ENCODE peak calls at places on chromosome 19, in seven cellular contexts. One of them, this sample, is unnamed.
A peak's percentile ranks its signal among the peaks of the same experiment; 100 is the strongest.

GRCh38 chr19:29795882-29796523 is 15.8 kb upstream of the CCNE1 start:
- DNase-seq in HFF-Myc: no peak
- DNase-seq in ascending aorta: no peak
- DNase-seq in osteoblast: no peak
- DNase-seq in A673: no peak
- DNase-seq in brain microvascular endothelial cell: no peak
- DNase-seq in RWPE1: no peak
- DNase-seq in this sample: no peak

GRCh38 chr19:311813-312261 is 20.6 kb upstream of the PLPP2 start:
- DNase-seq in HFF-Myc: no peak
- DNase-seq in ascending aorta: no peak
- DNase-seq in osteoblast: no peak
- DNase-seq in A673: no peak
- DNase-seq in brain microvascular endothelial cell: no peak
- DNase-seq in RWPE1: no peak
- DNase-seq in this sample: no peak

GRCh38 chr19:45323671-45324081 is 1.0 kb upstream of the CKM start:
- DNase-seq in HFF-Myc: no peak
- DNase-seq in ascending aorta: no peak
- DNase-seq in osteoblast: peak; percentile 72
- DNase-seq in A673: no peak
- DNase-seq in brain microvascular endothelial cell: no peak
- DNase-seq in RWPE1: no peak
- DNase-seq in this sample: no peak

GRCh38 chr19:53772943-53773342 is 51.2 kb downstream of the NLRP12 start:
- DNase-seq in HFF-Myc: peak; percentile 30
- DNase-seq in ascending aorta: no peak
- DNase-seq in osteoblast: peak; percentile 77
- DNase-seq in A673: peak; percentile 69
- DNase-seq in brain microvascular endothelial cell: peak; percentile 70
- DNase-seq in RWPE1: peak; percentile 26
- DNase-seq in this sample: peak; percentile 15

GRCh38 chr19:43574424-43575155 is 737 bp downstream of the XRCC1 start:
- DNase-seq in HFF-Myc: no peak
- DNase-seq in ascending aorta: no peak
- DNase-seq in osteoblast: peak; percentile 60
- DNase-seq in A673: peak; percentile 33
- DNase-seq in brain microvascular endothelial cell: peak; percentile 22
- DNase-seq in RWPE1: no peak
- DNase-seq in this sample: no peak

GRCh38 chr19:16363133-16363851 is 38.7 kb downstream of the KLF2 start:
- DNase-seq in HFF-Myc: no peak
- DNase-seq in ascending aorta: no peak
- DNase-seq in osteoblast: peak; percentile 57
- DNase-seq in A673: no peak
- DNase-seq in brain microvascular endothelial cell: no peak
- DNase-seq in RWPE1: peak; percentile 64
- DNase-seq in this sample: no peak

GRCh38 chr19:27681972-27682371 is 1531.0 kb downstream of the UQCRFS1 start:
- DNase-seq in HFF-Myc: no peak
- DNase-seq in ascending aorta: no peak
- DNase-seq in osteoblast: no peak
- DNase-seq in A673: no peak
- DNase-seq in brain microvascular endothelial cell: no peak
- DNase-seq in RWPE1: no peak
- DNase-seq in this sample: no peak

GRCh38 chr19:18428837-18429674 is 8.9 kb downstream of the ISYNA1 start:
- DNase-seq in HFF-Myc: no peak
- DNase-seq in ascending aorta: no peak
- DNase-seq in osteoblast: peak; percentile 99
- DNase-seq in A673: peak; percentile 98
- DNase-seq in brain microvascular endothelial cell: peak; percentile 83
- DNase-seq in RWPE1: no peak
- DNase-seq in this sample: no peak

GRCh38 chr19:19384486-19384885 is 21.0 kb upstream of the GATAD2A start:
- DNase-seq in HFF-Myc: no peak
- DNase-seq in ascending aorta: no peak
- DNase-seq in osteoblast: no peak
- DNase-seq in A673: no peak
- DNase-seq in brain microvascular endothelial cell: no peak
- DNase-seq in RWPE1: no peak
- DNase-seq in this sample: no peak

GRCh38 chr19:4375620-4376228 is 24.6 kb downstream of the SH3GL1 start:
- DNase-seq in HFF-Myc: peak; percentile 56
- DNase-seq in ascending aorta: no peak
- DNase-seq in osteoblast: peak; percentile 93
- DNase-seq in A673: peak; percentile 95
- DNase-seq in brain microvascular endothelial cell: peak; percentile 59
- DNase-seq in RWPE1: no peak
- DNase-seq in this sample: no peak

GRCh38 chr19:54114340-54114826 is 1.1 kb downstream of the TFPT start:
- DNase-seq in HFF-Myc: no peak
- DNase-seq in ascending aorta: no peak
- DNase-seq in osteoblast: peak; percentile 94
- DNase-seq in A673: peak; percentile 61
- DNase-seq in brain microvascular endothelial cell: peak; percentile 36
- DNase-seq in RWPE1: no peak
- DNase-seq in this sample: no peak

GRCh38 chr19:409006-409514 is at the start of gene C2CD4C:
- DNase-seq in HFF-Myc: no peak
- DNase-seq in ascending aorta: no peak
- DNase-seq in osteoblast: peak; percentile 92
- DNase-seq in A673: peak; percentile 54
- DNase-seq in brain microvascular endothelial cell: no peak
- DNase-seq in RWPE1: no peak
- DNase-seq in this sample: no peak

GRCh38 chr19:53333466-53334449 is at the start of gene ZNF845:
- DNase-seq in HFF-Myc: peak; percentile 58
- DNase-seq in ascending aorta: peak; percentile 75
- DNase-seq in osteoblast: peak; percentile 94
- DNase-seq in A673: peak; percentile 92
- DNase-seq in brain microvascular endothelial cell: peak; percentile 92
- DNase-seq in RWPE1: peak; percentile 86
- DNase-seq in this sample: peak; percentile 67

GRCh38 chr19:38193445-38193844 is 30.6 kb downstream of the DPF1 start:
- DNase-seq in HFF-Myc: no peak
- DNase-seq in ascending aorta: no peak
- DNase-seq in osteoblast: peak; percentile 46
- DNase-seq in A673: no peak
- DNase-seq in brain microvascular endothelial cell: no peak
- DNase-seq in RWPE1: no peak
- DNase-seq in this sample: no peak

GRCh38 chr19:12731337-12731736 is 3.1 kb downstream of the TRIR start:
- DNase-seq in HFF-Myc: no peak
- DNase-seq in ascending aorta: no peak
- DNase-seq in osteoblast: no peak
- DNase-seq in A673: no peak
- DNase-seq in brain microvascular endothelial cell: no peak
- DNase-seq in RWPE1: no peak
- DNase-seq in this sample: no peak

GRCh38 chr19:29013325-29013724 is 199.6 kb downstream of the UQCRFS1 start:
- DNase-seq in HFF-Myc: no peak
- DNase-seq in ascending aorta: no peak
- DNase-seq in osteoblast: no peak
- DNase-seq in A673: no peak
- DNase-seq in brain microvascular endothelial cell: no peak
- DNase-seq in RWPE1: no peak
- DNase-seq in this sample: no peak

GRCh38 chr19:46746281-46746965 is at the start of gene STRN4:
- DNase-seq in HFF-Myc: no peak
- DNase-seq in ascending aorta: no peak
- DNase-seq in osteoblast: peak; percentile 99
- DNase-seq in A673: peak; percentile 84
- DNase-seq in brain microvascular endothelial cell: no peak
- DNase-seq in RWPE1: peak; percentile 90
- DNase-seq in this sample: no peak

GRCh38 chr19:29779921-29780320 is 31.9 kb upstream of the CCNE1 start:
- DNase-seq in HFF-Myc: no peak
- DNase-seq in ascending aorta: no peak
- DNase-seq in osteoblast: no peak
- DNase-seq in A673: no peak
- DNase-seq in brain microvascular endothelial cell: no peak
- DNase-seq in RWPE1: no peak
- DNase-seq in this sample: no peak

GRCh38 chr19:2214253-2214652 is 21.9 kb downstream of the PLEKHJ1 start:
- DNase-seq in HFF-Myc: no peak
- DNase-seq in ascending aorta: no peak
- DNase-seq in osteoblast: no peak
- DNase-seq in A673: no peak
- DNase-seq in brain microvascular endothelial cell: no peak
- DNase-seq in RWPE1: no peak
- DNase-seq in this sample: no peak
- TF ChIP-seq CTCF in HFF-Myc: no peak
- TF ChIP-seq CTCF in ascending aorta: no peak
- TF ChIP-seq CTCF in osteoblast: no peak
- TF ChIP-seq CTCF in A673: no peak
- TF ChIP-seq CTCF in brain microvascular endothelial cell: no peak
- TF ChIP-seq CTCF in RWPE1: no peak
- TF ChIP-seq CTCF in this sample: no peak

GRCh38 chr19:51195316-51195586 is 29.6 kb upstream of the CD33 start:
- DNase-seq in HFF-Myc: no peak
- DNase-seq in ascending aorta: no peak
- DNase-seq in osteoblast: no peak
- DNase-seq in A673: no peak
- DNase-seq in brain microvascular endothelial cell: no peak
- DNase-seq in RWPE1: no peak
- DNase-seq in this sample: no peak

GRCh38 chr19:51196181-51196580 is 28.7 kb upstream of the CD33 start:
- DNase-seq in HFF-Myc: no peak
- DNase-seq in ascending aorta: no peak
- DNase-seq in osteoblast: no peak
- DNase-seq in A673: no peak
- DNase-seq in brain microvascular endothelial cell: no peak
- DNase-seq in RWPE1: no peak
- DNase-seq in this sample: no peak

GRCh38 chr19:51192689-51193088 is 32.2 kb upstream of the CD33 start:
- DNase-seq in HFF-Myc: no peak
- DNase-seq in ascending aorta: no peak
- DNase-seq in osteoblast: no peak
- DNase-seq in A673: no peak
- DNase-seq in brain microvascular endothelial cell: no peak
- DNase-seq in RWPE1: no peak
- DNase-seq in this sample: no peak

GRCh38 chr19:51195616-51196015 is 29.3 kb upstream of the CD33 start:
- DNase-seq in HFF-Myc: no peak
- DNase-seq in ascending aorta: no peak
- DNase-seq in osteoblast: no peak
- DNase-seq in A673: no peak
- DNase-seq in brain microvascular endothelial cell: no peak
- DNase-seq in RWPE1: no peak
- DNase-seq in this sample: no peak

DNA sequence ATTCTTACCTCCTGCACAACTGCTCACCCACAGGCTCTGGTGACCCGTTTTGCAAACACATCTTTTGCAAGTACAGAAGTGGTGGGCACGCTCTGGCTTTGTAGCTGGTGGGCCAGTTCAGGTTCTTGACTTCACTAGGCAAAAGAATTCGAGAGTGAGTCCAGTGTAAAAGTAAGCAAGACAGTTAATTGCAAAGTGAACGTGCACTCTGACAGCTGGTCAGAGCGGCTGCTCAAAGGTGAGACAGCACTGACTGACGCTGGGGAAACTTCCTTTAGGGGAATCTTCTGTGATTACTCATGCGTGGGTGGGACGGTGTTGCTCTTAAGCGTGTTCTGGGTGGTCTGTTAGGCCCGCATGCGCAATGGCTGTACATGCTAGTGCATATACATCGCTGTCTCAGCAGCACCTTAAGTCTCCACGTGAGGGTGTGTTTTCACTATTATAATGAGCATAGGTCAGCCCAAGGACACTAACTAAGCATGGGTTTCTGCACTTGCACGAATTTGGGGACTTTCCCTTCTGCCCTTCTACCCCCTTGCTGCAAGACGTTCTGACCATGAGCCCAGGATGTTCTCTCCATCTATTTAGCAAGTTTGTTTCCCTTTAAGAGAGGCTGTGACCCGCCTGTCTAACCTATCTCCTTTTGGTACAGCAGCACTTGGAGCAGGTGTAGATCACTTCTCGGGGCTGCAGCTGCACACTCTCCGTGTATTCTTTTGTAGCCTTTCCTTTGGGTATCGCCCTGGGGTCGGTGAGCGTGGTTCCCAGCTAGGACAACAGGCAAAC is 30.2 kb upstream of the CD33 start:
- DNase-seq in HFF-Myc: no peak
- DNase-seq in ascending aorta: no peak
- DNase-seq in osteoblast: no peak
- DNase-seq in A673: no peak
- DNase-seq in brain microvascular endothelial cell: no peak
- DNase-seq in RWPE1: peak; percentile 20
- DNase-seq in this sample: no peak
- TF ChIP-seq CTCF in HFF-Myc: no peak
- TF ChIP-seq CTCF in ascending aorta: no peak
- TF ChIP-seq CTCF in osteoblast: no peak
- TF ChIP-seq CTCF in A673: no peak
- TF ChIP-seq CTCF in brain microvascular endothelial cell: no peak
- TF ChIP-seq CTCF in RWPE1: no peak
- TF ChIP-seq CTCF in this sample: no peak

GRCh38 chr19:6213696-6214585 is 65.8 kb downstream of the MLLT1 start:
- DNase-seq in HFF-Myc: no peak
- DNase-seq in ascending aorta: no peak
- DNase-seq in osteoblast: peak; percentile 80
- DNase-seq in A673: no peak
- DNase-seq in brain microvascular endothelial cell: no peak
- DNase-seq in RWPE1: no peak
- DNase-seq in this sample: no peak
- TF ChIP-seq CTCF in HFF-Myc: no peak
- TF ChIP-seq CTCF in ascending aorta: no peak
- TF ChIP-seq CTCF in osteoblast: no peak
- TF ChIP-seq CTCF in A673: no peak
- TF ChIP-seq CTCF in brain microvascular endothelial cell: no peak
- TF ChIP-seq CTCF in RWPE1: no peak
- TF ChIP-seq CTCF in this sample: no peak

DNA sequence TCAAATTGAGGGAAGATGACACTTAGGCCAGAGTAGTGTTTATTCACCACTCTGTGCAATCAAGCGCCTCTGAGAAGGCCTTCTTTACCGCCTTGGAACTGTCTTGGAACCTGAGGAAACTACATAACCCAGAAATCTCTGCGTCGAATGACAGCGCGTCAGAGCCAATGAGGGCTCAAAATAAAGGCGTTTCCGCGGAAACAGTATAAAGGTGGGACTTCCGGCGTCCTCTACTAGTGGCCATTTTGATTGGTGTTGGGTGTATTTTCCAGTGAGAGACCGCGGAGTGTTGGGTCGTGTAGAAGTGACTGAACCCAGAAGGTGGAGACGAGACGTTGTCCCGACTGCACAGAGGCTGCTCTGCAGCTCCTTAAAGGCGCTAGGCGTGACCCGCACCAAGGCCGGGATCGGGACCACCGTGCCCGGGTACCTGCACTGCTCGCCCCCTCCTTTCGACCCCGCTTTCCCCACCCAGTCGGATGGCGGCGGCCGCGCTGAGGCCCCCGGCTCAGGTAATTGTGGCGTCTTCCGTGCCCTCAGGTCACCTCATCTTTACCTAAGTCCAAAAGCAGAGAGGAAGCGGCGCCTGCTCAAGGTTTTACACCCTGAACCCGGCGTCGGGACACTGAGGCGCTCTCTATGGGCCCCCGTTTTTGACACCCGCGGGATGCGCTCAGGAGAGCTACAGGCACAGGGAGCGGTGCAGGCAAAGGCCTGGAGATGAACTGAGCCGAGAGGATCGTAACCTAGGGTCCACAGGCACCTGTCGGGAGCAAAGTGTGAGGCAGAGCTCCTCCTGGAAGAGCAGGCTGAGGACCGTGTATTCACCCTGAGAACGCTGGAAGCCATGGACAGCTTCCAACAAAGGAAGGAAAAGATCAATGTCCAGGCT is at the start of gene ZNF776:
- DNase-seq in HFF-Myc: peak; percentile 87
- DNase-seq in ascending aorta: peak; percentile 43
- DNase-seq in osteoblast: peak; percentile 97
- DNase-seq in A673: peak; percentile 96
- DNase-seq in brain microvascular endothelial cell: peak; percentile 94
- DNase-seq in RWPE1: peak; percentile 92
- DNase-seq in this sample: peak; percentile 68
- TF ChIP-seq CTCF in HFF-Myc: no peak
- TF ChIP-seq CTCF in ascending aorta: no peak
- TF ChIP-seq CTCF in osteoblast: no peak
- TF ChIP-seq CTCF in A673: no peak
- TF ChIP-seq CTCF in brain microvascular endothelial cell: no peak
- TF ChIP-seq CTCF in RWPE1: no peak
- TF ChIP-seq CTCF in this sample: no peak